ENCODE peak calls at places on chromosomes 7 and 10, in six cellular contexts. Y, T, E, R, I and O are unnamed samples.

GRCh38 chr7:25098096-25099046 is 26.7 kb downstream of the CYCS start:
- DNase-seq in Y (peak), T (peak), E (no peak), R (peak), I (no peak), O (peak)

GRCh38 chr10:123796736-123797135 is 94.9 kb downstream of the CPXM2 start:
- DNase-seq in Y (no peak), T (no peak), E (no peak), R (no peak), I (no peak), O (peak)

GRCh38 chr7:149050941-149051340 is 22.6 kb upstream of the PDIA4 start:
- DNase-seq in Y (no peak), T (no peak), E (no peak), R (no peak), I (no peak), O (no peak)

GRCh38 chr7:34727464-34727995 is 69.5 kb downstream of the NPSR1 start:
- DNase-seq in Y (no peak), T (no peak), E (no peak), R (no peak), I (no peak), O (no peak)

GRCh38 chr7:5396999-5397656 is 26.5 kb downstream of the TNRC18 start:
- DNase-seq in Y (no peak), T (peak), E (peak), R (peak), I (peak), O (peak)

GRCh38 chr7:2004841-2005351 is 227.8 kb downstream of the MAD1L1 start:
- DNase-seq in Y (no peak), T (peak), E (no peak), R (no peak), I (peak), O (no peak)

GRCh38 chr7:76372984-76373833 is 14.4 kb upstream of the YWHAG start:
- DNase-seq in Y (no peak), T (no peak), E (no peak), R (no peak), I (no peak), O (no peak)

GRCh38 chr10:128050937-128051336 is 75.3 kb downstream of the MKI67 start:
- DNase-seq in Y (no peak), T (no peak), E (no peak), R (no peak), I (no peak), O (no peak)

GRCh38 chr10:5089869-5090268 is 4.3 kb upstream of the AKR1C3 start:
- DNase-seq in Y (peak), T (no peak), E (no peak), R (peak), I (no peak), O (no peak)

GRCh38 chr10:121596668-121597503 is 1.4 kb downstream of the FGFR2 start:
- DNase-seq in Y (peak), T (peak), E (peak), R (no peak), I (no peak), O (no peak)

GRCh38 chr10:96124230-96125141 is 5.6 kb upstream of the ZNF518A start:
- DNase-seq in Y (peak), T (no peak), E (no peak), R (no peak), I (no peak), O (peak)

GRCh38 chr10:21989453-21990154 is 13.9 kb downstream of the DNAJC1 start:
- DNase-seq in Y (peak), T (peak), E (no peak), R (peak), I (peak), O (peak)

GRCh38 chr10:116926426-116926825 is 77.1 kb downstream of the ENO4 start:
- DNase-seq in Y (no peak), T (no peak), E (no peak), R (no peak), I (no peak), O (no peak)

GRCh38 chr7:149787428-149788299 is 14.3 kb upstream of the ZNF467 start:
- DNase-seq in Y (no peak), T (no peak), E (no peak), R (no peak), I (no peak), O (no peak)

GRCh38 chr10:70892631-70893030 is 4.3 kb upstream of the PCBD1 start:
- DNase-seq in Y (no peak), T (no peak), E (no peak), R (no peak), I (no peak), O (no peak)

GRCh38 chr7:50657912-50658311 is 92.7 kb upstream of the DDC start:
- DNase-seq in Y (no peak), T (no peak), E (no peak), R (no peak), I (no peak), O (no peak)

GRCh38 chr7:11604505-11604904 is 227.5 kb downstream of the THSD7A start:
- DNase-seq in Y (no peak), T (no peak), E (no peak), R (no peak), I (no peak), O (no peak)

GRCh38 chr10:44194435-44194834 is 190.5 kb downstream of the CXCL12 start:
- DNase-seq in Y (no peak), T (no peak), E (no peak), R (no peak), I (no peak), O (no peak)

GRCh38 chr7:135831451-135832220 is 83.0 kb upstream of the FAM180A start:
- DNase-seq in Y (no peak), T (no peak), E (no peak), R (no peak), I (no peak), O (no peak)

GRCh38 chr7:12423995-12424745 is 20.5 kb upstream of the VWDE start:
- DNase-seq in Y (no peak), T (no peak), E (no peak), R (no peak), I (no peak), O (no peak)

GRCh38 chr7:12729112-12729511 is 41.7 kb downstream of the ARL4A start:
- DNase-seq in Y (no peak), T (peak), E (peak), R (no peak), I (peak), O (no peak)

GRCh38 chr7:50266893-50267386 is 37.6 kb upstream of the IKZF1 start:
- DNase-seq in Y (no peak), T (no peak), E (no peak), R (peak), I (peak), O (peak)

GRCh38 chr7:19015066-19015465 is 102.4 kb downstream of the TWIST1 start:
- DNase-seq in Y (no peak), T (no peak), E (no peak), R (no peak), I (no peak), O (no peak)

GRCh38 chr10:65235846-65236245 is 1690.0 kb upstream of the LRRTM3 start:
- DNase-seq in Y (no peak), T (no peak), E (no peak), R (no peak), I (no peak), O (no peak)

GRCh38 chr10:35006836-35007235 is 83.3 kb downstream of the CUL2 start:
- DNase-seq in Y (no peak), T (no peak), E (no peak), R (no peak), I (no peak), O (no peak)

GRCh38 chr10:99828464-99828863 is 46.0 kb downstream of the ABCC2 start:
- DNase-seq in Y (no peak), T (no peak), E (no peak), R (peak), I (no peak), O (no peak)

GRCh38 chr10:24153537-24153936 is 55.4 kb upstream of the KIAA1217 start:
- DNase-seq in Y (no peak), T (no peak), E (no peak), R (no peak), I (no peak), O (no peak)

GRCh38 chr10:119341236-119342016 is 134.1 kb downstream of the GRK5 start:
- DNase-seq in Y (no peak), T (peak), E (no peak), R (peak), I (peak), O (no peak)

GRCh38 chr10:49056356-49056755 is 59.0 kb downstream of the VSTM4 start:
- DNase-seq in Y (no peak), T (no peak), E (no peak), R (no peak), I (no peak), O (no peak)

GRCh38 chr10:48469516-48470020 is 135.3 kb downstream of the ARHGAP22 start:
- DNase-seq in Y (no peak), T (peak), E (no peak), R (no peak), I (no peak), O (no peak)

GRCh38 chr7:102132209-102132752 is 154.4 kb upstream of the SH2B2 start:
- DNase-seq in Y (no peak), T (no peak), E (no peak), R (no peak), I (no peak), O (no peak)

GRCh38 chr10:17010363-17011145 is 119.1 kb downstream of the CUBN start:
- DNase-seq in Y (no peak), T (no peak), E (no peak), R (no peak), I (no peak), O (no peak)

GRCh38 chr7:46189255-46189790 is 268.3 kb upstream of the IGFBP3 start:
- DNase-seq in Y (no peak), T (no peak), E (no peak), R (no peak), I (no peak), O (no peak)

GRCh38 chr7:46191296-46191695 is 270.2 kb upstream of the IGFBP3 start:
- DNase-seq in Y (no peak), T (no peak), E (no peak), R (no peak), I (no peak), O (no peak)

GRCh38 chr7:46191776-46192175 is 270.7 kb upstream of the IGFBP3 start:
- DNase-seq in Y (no peak), T (no peak), E (no peak), R (no peak), I (no peak), O (no peak)

GRCh38 chr7:46195934-46196333 is 274.9 kb upstream of the IGFBP3 start:
- DNase-seq in Y (no peak), T (no peak), E (no peak), R (no peak), I (no peak), O (no peak)

DNA sequence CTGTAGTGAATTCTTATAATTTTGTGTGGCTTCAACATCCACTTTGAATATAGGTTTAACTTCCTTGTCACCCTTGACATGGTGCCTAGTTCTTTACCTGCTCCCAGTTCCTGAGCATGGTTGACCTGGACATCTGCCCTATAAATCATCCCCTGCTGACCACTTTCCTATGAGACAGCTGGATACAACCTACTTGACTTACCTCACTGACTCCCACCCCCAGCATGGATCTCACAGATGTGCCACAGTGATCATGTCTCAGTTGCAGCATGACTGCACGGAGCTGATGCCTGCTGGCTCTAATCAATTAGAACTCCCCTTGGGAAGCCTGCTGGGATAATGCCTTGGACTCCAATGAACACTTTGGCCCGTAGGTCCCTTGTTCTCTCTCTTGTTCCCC is 271.1 kb upstream of the IGFBP3 start:
- DNase-seq in Y (no peak), T (no peak), E (no peak), R (no peak), I (no peak), O (no peak)
- TF ChIP-seq CTCF in Y (no peak), T (no peak), E (no peak), R (no peak), I (no peak), O (no peak)

GRCh38 chr10:12484945-12485805 is 135.8 kb downstream of the CAMK1D start:
- DNase-seq in Y (no peak), T (no peak), E (peak), R (peak), I (peak), O (peak)
- TF ChIP-seq CTCF in Y (no peak), T (no peak), E (no peak), R (peak), I (peak), O (peak)

GRCh38 chr10:31780717-31781116 is 147.9 kb downstream of the ARHGAP12 start:
- DNase-seq in Y (no peak), T (no peak), E (no peak), R (no peak), I (no peak), O (no peak)

GRCh38 chr10:31778627-31779026 is 150.0 kb downstream of the ARHGAP12 start:
- DNase-seq in Y (no peak), T (no peak), E (no peak), R (no peak), I (no peak), O (no peak)

GRCh38 chr10:31782701-31783100 is 145.9 kb downstream of the ARHGAP12 start:
- DNase-seq in Y (no peak), T (no peak), E (no peak), R (no peak), I (no peak), O (no peak)
- TF ChIP-seq CTCF in Y (no peak), T (no peak), E (no peak), R (no peak), I (no peak), O (no peak)

GRCh38 chr10:84095821-84096497 is 43.4 kb upstream of the GHITM start:
- DNase-seq in Y (no peak), T (no peak), E (no peak), R (no peak), I (peak), O (no peak)

GRCh38 chr10:84098667-84099066 is 40.6 kb upstream of the GHITM start:
- DNase-seq in Y (no peak), T (no peak), E (no peak), R (no peak), I (no peak), O (no peak)

GRCh38 chr10:84097787-84098353 is 41.4 kb upstream of the GHITM start:
- DNase-seq in Y (no peak), T (no peak), E (no peak), R (peak), I (no peak), O (no peak)
- TF ChIP-seq CTCF in Y (peak), T (no peak), E (no peak), R (peak), I (peak), O (peak)

DNA sequence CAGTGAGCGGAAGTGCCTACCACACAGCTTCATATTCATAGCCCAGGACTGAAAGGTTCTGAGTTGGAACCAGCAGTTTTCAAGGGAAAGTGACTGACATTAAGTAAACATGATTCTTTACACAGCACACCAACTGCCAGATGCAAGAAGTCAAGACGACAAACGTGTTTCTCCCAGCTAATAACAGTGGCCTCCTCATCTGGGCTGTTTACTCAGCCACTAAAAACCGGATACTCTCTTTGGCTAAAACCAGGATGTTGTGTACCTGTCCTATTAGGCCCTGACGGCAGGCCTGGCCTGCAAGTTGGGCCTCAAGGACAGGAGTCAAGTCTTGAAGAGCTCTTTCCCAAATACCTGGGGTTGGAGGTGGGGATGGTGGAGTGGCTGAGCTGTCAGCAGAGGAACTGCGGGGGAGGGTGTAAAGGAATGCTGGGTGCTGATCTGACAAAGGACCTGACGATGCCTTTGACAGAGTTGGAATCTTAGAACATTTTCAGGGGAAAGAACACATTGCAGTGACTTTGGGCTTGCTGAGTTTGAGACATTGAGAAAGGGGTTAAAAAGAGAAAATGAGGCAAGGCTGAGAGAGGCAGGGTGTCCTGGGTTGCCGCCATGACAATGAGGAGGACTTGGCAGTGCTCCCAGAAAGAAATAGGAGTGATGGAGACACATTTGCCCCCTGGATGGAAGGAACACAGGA is 57.7 kb downstream of the STEAP1B start:
- DNase-seq in Y (no peak), T (no peak), E (no peak), R (no peak), I (no peak), O (no peak)
- TF ChIP-seq CTCF in Y (no peak), T (no peak), E (no peak), R (no peak), I (no peak), O (no peak)

DNA sequence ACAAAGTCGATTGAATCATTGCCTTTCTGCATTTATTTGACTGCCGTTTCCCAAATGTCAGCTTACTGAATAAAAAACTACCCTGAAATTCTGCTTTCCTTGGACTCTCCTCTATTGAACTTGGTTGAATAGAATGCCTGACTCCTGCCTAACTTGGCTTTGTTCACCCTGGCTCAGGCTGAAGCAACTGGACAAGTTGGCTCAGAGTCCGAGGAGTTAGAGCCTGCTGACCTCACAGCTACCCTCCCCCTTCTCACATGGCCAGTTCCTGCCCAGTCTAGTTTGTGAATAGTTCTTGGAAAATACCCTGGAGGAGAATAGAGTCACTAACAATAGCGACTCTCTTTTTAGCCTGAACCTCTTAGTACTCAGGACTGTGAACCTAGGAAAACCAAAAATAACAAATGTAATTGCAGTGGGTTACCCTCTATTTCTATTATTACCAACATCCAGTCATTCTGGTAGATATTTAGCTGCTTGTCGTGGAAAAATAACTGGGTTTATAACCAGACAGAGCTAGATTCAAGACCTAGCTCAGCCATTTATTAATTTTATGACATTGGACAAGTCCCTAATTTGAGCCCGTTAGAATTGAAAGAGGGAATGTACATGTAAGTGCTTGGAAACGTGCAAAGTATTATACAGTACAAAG is 17.3 kb upstream of the NRBF2 start:
- DNase-seq in Y (peak), T (peak), E (peak), R (no peak), I (peak), O (no peak)
- TF ChIP-seq CTCF in Y (no peak), T (no peak), E (peak), R (no peak), I (peak), O (no peak)

DNA sequence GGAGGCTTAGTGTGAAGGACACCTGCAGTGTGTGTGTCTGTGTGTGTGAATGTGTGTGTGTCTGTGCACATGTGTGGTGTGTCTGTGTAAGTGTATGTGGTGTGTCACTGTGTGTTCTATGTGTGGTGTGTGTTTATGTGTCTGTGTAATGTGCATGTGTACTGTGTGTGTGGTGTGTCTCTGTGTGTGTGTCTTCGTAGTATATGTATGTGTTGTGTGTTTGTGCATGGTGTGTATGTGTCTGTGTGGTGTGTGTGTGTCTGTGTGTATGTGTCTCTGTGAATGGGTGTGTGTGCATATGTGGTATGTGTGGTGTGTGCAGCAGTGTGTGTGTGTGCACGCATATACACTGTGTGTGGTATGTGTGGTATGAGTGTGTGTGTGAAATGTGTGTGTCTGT is 69.7 kb upstream of the PITRM1 start:
- DNase-seq in Y (no peak), T (no peak), E (no peak), R (no peak), I (no peak), O (no peak)
- TF ChIP-seq CTCF in Y (no peak), T (no peak), E (no peak), R (no peak), I (no peak), O (no peak)